ENCODE peak calls at places on chromosomes 5 and 9, in five cellular contexts. G is K562, L is A549, R is HepG2, A is H1. K is an unnamed sample.

GRCh38 chr9:79570449-79571308 is 1.1 kb upstream of the TLE4 start:
- DNase-seq in G (peak; percentile 7), L (peak; percentile 69), R (no peak), A (peak; percentile 57), K (peak; percentile 63)

GRCh38 chr9:129383415-129384088 is 205.5 kb upstream of the IER5L start:
- DNase-seq in G (no peak), L (no peak), R (no peak), A (no peak), K (peak; percentile 56)

GRCh38 chr5:127562252-127562651 is 44.8 kb downstream of the PRRC1 start:
- DNase-seq in G (peak; percentile 12), L (peak; percentile 29), R (peak; percentile 16), A (no peak), K (no peak)

GRCh38 chr5:137296213-137296702 is 202.9 kb downstream of the SPOCK1 start:
- DNase-seq in G (no peak), L (no peak), R (no peak), A (no peak), K (peak; percentile 8)

GRCh38 chr5:154194348-154195329 is 4.1 kb downstream of the GALNT10 start:
- DNase-seq in G (no peak), L (no peak), R (no peak), A (no peak), K (peak; percentile 73)

GRCh38 chr9:101029300-101030021 is 934 bp downstream of the PLPPR1 start:
- DNase-seq in G (no peak), L (no peak), R (no peak), A (no peak), K (no peak)

GRCh38 chr9:2032234-2032633 is 17.1 kb downstream of the SMARCA2 start:
- DNase-seq in G (peak; percentile 40), L (no peak), R (no peak), A (no peak), K (no peak)

GRCh38 chr9:109447329-109448076 is 50.6 kb downstream of the PTPN3 start:
- DNase-seq in G (no peak), L (no peak), R (no peak), A (no peak), K (no peak)

GRCh38 chr9:81035171-81035570 is 654.2 kb downstream of the TLE1 start:
- DNase-seq in G (no peak), L (no peak), R (no peak), A (no peak), K (peak; percentile 81)

GRCh38 chr5:132251220-132251725 is 6.2 kb upstream of the PDLIM4 start:
- DNase-seq in G (no peak), L (no peak), R (no peak), A (no peak), K (peak; percentile 37)

GRCh38 chr5:88837222-88837621 is 45.8 kb downstream of the MEF2C start:
- DNase-seq in G (no peak), L (no peak), R (no peak), A (no peak), K (no peak)

GRCh38 chr9:119349548-119349947 is 19.7 kb downstream of the BRINP1 start:
- DNase-seq in G (no peak), L (no peak), R (no peak), A (no peak), K (no peak)

GRCh38 chr5:95866431-95867063 is 44.0 kb upstream of the GLRX start:
- DNase-seq in G (no peak), L (no peak), R (no peak), A (no peak), K (peak; percentile 65)

GRCh38 chr5:88677502-88677901 is 205.5 kb downstream of the MEF2C start:
- DNase-seq in G (no peak), L (no peak), R (no peak), A (no peak), K (no peak)

GRCh38 chr5:133652951-133653601 is 40.7 kb upstream of the FSTL4 start:
- DNase-seq in G (no peak), L (no peak), R (no peak), A (no peak), K (no peak)

GRCh38 chr5:126492939-126493338 is 69.7 kb downstream of the GRAMD2B start:
- DNase-seq in G (peak; percentile 40), L (peak; percentile 27), R (peak; percentile 35), A (no peak), K (peak; percentile 40)

GRCh38 chr9:88748566-88749238 is 213.7 kb downstream of the NXNL2 start:
- DNase-seq in G (no peak), L (no peak), R (no peak), A (no peak), K (peak; percentile 81)

GRCh38 chr9:115237383-115238087 is 119.6 kb upstream of the TNC start:
- DNase-seq in G (no peak), L (no peak), R (no peak), A (no peak), K (no peak)

GRCh38 chr5:137822158-137822764 is 45.4 kb upstream of the MYOT start:
- DNase-seq in G (peak; percentile 40), L (peak; percentile 73), R (peak; percentile 53), A (peak; percentile 39), K (peak; percentile 18)

GRCh38 chr5:76999451-76999850 is 30.8 kb upstream of the AGGF1 start:
- DNase-seq in G (no peak), L (peak; percentile 38), R (no peak), A (no peak), K (peak; percentile 76)

GRCh38 chr5:1318659-1319251 is 23.9 kb upstream of the TERT start:
- DNase-seq in G (no peak), L (no peak), R (no peak), A (no peak), K (no peak)

GRCh38 chr5:616342-617039 is 4.4 kb downstream of the CEP72 start:
- DNase-seq in G (no peak), L (peak; percentile 27), R (no peak), A (no peak), K (no peak)

GRCh38 chr5:15391648-15392392 is 108.2 kb upstream of the FBXL7 start:
- DNase-seq in G (no peak), L (no peak), R (no peak), A (no peak), K (no peak)

GRCh38 chr5:1525624-1525985 is 1.8 kb upstream of the LPCAT1 start:
- DNase-seq in G (no peak), L (no peak), R (no peak), A (no peak), K (no peak)

GRCh38 chr9:35862328-35862727 is 7.9 kb downstream of the OR13J1 start:
- DNase-seq in G (no peak), L (no peak), R (no peak), A (no peak), K (no peak)

GRCh38 chr5:142619815-142620214 is 66.1 kb downstream of the FGF1 start:
- DNase-seq in G (no peak), L (no peak), R (no peak), A (no peak), K (no peak)

GRCh38 chr5:39236718-39237117 is 17.4 kb upstream of the FYB1 start:
- DNase-seq in G (no peak), L (no peak), R (no peak), A (no peak), K (no peak)

GRCh38 chr5:39226558-39226957 is 7.2 kb upstream of the FYB1 start:
- DNase-seq in G (no peak), L (no peak), R (no peak), A (no peak), K (no peak)

GRCh38 chr5:39233783-39234182 is 14.4 kb upstream of the FYB1 start:
- DNase-seq in G (no peak), L (no peak), R (no peak), A (no peak), K (no peak)

GRCh38 chr5:39235648-39236047 is 16.3 kb upstream of the FYB1 start:
- DNase-seq in G (no peak), L (no peak), R (no peak), A (no peak), K (no peak)

GRCh38 chr5:39231705-39232525 is 12.6 kb upstream of the FYB1 start:
- DNase-seq in G (no peak), L (peak; percentile 62), R (peak; percentile 82), A (no peak), K (no peak)
- TF ChIP-seq MAFK in G (no peak), L (no peak), R (no peak), A (no peak), K (no peak)

GRCh38 chr5:171978519-171978918 is 27.9 kb downstream of the FBXW11 start:
- DNase-seq in G (no peak), L (no peak), R (no peak), A (no peak), K (no peak)
- H3K4me3 ChIP-seq in G (no peak overlapping the region), L (no peak overlapping the region), R (no peak overlapping the region), A (peak overlapping the region; percentile 7), K (no peak overlapping the region)

DNA sequence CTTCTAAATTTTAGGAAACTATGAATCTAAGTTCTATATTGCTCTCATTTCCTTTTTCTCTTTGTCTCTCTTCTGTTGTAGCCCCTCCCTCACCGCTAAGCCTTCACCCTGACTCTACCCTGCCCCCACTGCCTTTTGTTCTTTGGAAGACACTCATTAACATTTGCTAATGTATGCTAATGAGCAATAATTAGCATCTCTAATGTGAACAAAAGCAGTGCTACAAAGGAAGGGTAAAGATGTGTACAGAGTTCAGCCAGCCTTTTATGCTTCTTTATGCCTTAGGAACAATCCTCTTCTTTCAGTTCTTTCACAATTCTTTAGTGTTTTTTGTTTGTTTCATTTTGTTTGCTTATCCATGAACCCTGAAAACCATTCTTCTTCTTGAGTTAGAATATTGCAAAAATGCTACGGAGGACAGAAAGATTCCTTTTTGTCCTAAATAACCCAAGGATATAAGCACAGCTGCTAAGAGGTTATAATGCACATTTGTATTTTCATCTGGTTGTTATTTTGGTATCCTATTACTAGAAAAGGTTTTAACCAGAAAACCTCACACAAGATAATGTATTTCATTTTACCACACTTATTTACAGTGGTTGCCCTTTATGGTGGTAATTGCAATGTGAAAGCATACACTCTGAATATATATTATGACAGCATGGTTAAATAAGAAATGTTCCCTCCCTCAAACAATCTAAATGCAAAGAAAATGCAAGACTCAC is 159.3 kb downstream of the TMC1 start:
- DNase-seq in G (no peak), L (no peak), R (no peak), A (peak; percentile 74), K (no peak)
- TF ChIP-seq MAFK in G (no peak), L (no peak), R (no peak), A (peak; percentile 3), K (no peak)

GRCh38 chr5:160198148-160198545 is 31.2 kb upstream of the FABP6 start:
- DNase-seq in G (no peak), L (no peak), R (no peak), A (no peak), K (no peak)
- H3K4me3 ChIP-seq in G (no peak overlapping the region), L (no peak overlapping the region), R (no peak overlapping the region), A (no peak overlapping the region), K (no peak overlapping the region)

GRCh38 chr9:107397076-107398049 is 92.2 kb downstream of the KLF4 start:
- DNase-seq in G (no peak), L (no peak), R (no peak), A (no peak), K (peak; percentile 37)
- TF ChIP-seq MAFK in G (no peak), L (no peak), R (no peak), A (no peak), K (no peak)